ENCODE peak calls at places on chromosomes 7 and 10, in four cellular contexts. One of them, this sample, is unnamed.

GRCh38 chr7:101634196-101634717 is 5.2 kb upstream of the MYL10 start:
- DNase-seq in Ammon's horn: no peak
- DNase-seq in GDM1: no peak
- DNase-seq in activated T-cell treated with anti-CD3 and anti-CD28 coated beads for 1 hour: no peak
- DNase-seq in this sample: no peak

GRCh38 chr10:72785422-72785818 is 93.5 kb downstream of the MCU start:
- DNase-seq in Ammon's horn: no peak
- DNase-seq in GDM1: no peak
- DNase-seq in activated T-cell treated with anti-CD3 and anti-CD28 coated beads for 1 hour: no peak
- DNase-seq in this sample: no peak

GRCh38 chr7:65475040-65475726 is 101.5 kb downstream of the ZNF92 start:
- DNase-seq in Ammon's horn: no peak
- DNase-seq in GDM1: no peak
- DNase-seq in activated T-cell treated with anti-CD3 and anti-CD28 coated beads for 1 hour: no peak
- DNase-seq in this sample: no peak

GRCh38 chr7:116524609-116525297 is at the start of gene CAV1:
- DNase-seq in Ammon's horn: peak
- DNase-seq in GDM1: no peak
- DNase-seq in activated T-cell treated with anti-CD3 and anti-CD28 coated beads for 1 hour: peak
- DNase-seq in this sample: no peak

GRCh38 chr10:124032982-124033886 is 60.2 kb downstream of the CHST15 start:
- DNase-seq in Ammon's horn: no peak
- DNase-seq in GDM1: no peak
- DNase-seq in activated T-cell treated with anti-CD3 and anti-CD28 coated beads for 1 hour: no peak
- DNase-seq in this sample: no peak

GRCh38 chr10:73585223-73585784 is 5.8 kb downstream of the USP54 start:
- DNase-seq in Ammon's horn: no peak
- DNase-seq in GDM1: no peak
- DNase-seq in activated T-cell treated with anti-CD3 and anti-CD28 coated beads for 1 hour: no peak
- DNase-seq in this sample: no peak

GRCh38 chr7:131587315-131587923 is 31.0 kb upstream of the PODXL start:
- DNase-seq in Ammon's horn: no peak
- DNase-seq in GDM1: no peak
- DNase-seq in activated T-cell treated with anti-CD3 and anti-CD28 coated beads for 1 hour: no peak
- DNase-seq in this sample: no peak

GRCh38 chr10:129888784-129889616 is 75.1 kb downstream of the EBF3 start:
- DNase-seq in Ammon's horn: no peak
- DNase-seq in GDM1: peak
- DNase-seq in activated T-cell treated with anti-CD3 and anti-CD28 coated beads for 1 hour: peak
- DNase-seq in this sample: peak

GRCh38 chr7:116392806-116393205 is 106.7 kb upstream of the CAV2 start:
- DNase-seq in Ammon's horn: no peak
- DNase-seq in GDM1: no peak
- DNase-seq in activated T-cell treated with anti-CD3 and anti-CD28 coated beads for 1 hour: no peak
- DNase-seq in this sample: no peak

GRCh38 chr10:122034149-122034756 is 45.3 kb downstream of the TACC2 start:
- DNase-seq in Ammon's horn: no peak
- DNase-seq in GDM1: no peak
- DNase-seq in activated T-cell treated with anti-CD3 and anti-CD28 coated beads for 1 hour: no peak
- DNase-seq in this sample: no peak

GRCh38 chr7:22074961-22075360 is 129.3 kb upstream of the CDCA7L start:
- DNase-seq in Ammon's horn: no peak
- DNase-seq in GDM1: no peak
- DNase-seq in activated T-cell treated with anti-CD3 and anti-CD28 coated beads for 1 hour: no peak
- DNase-seq in this sample: no peak

GRCh38 chr7:25495342-25495855 is 267.1 kb upstream of the NPVF start:
- DNase-seq in Ammon's horn: no peak
- DNase-seq in GDM1: no peak
- DNase-seq in activated T-cell treated with anti-CD3 and anti-CD28 coated beads for 1 hour: no peak
- DNase-seq in this sample: no peak

GRCh38 chr7:128838109-128838779 is 8.0 kb downstream of the FLNC start:
- DNase-seq in Ammon's horn: no peak
- DNase-seq in GDM1: no peak
- DNase-seq in activated T-cell treated with anti-CD3 and anti-CD28 coated beads for 1 hour: no peak
- DNase-seq in this sample: no peak

GRCh38 chr10:182441-183201 is 47.4 kb downstream of the ZMYND11 start:
- DNase-seq in Ammon's horn: no peak
- DNase-seq in GDM1: no peak
- DNase-seq in activated T-cell treated with anti-CD3 and anti-CD28 coated beads for 1 hour: no peak
- DNase-seq in this sample: no peak